ENCODE peak calls at places on chromosomes 2 and 18, in four cellular contexts. One of them, this sample, is unnamed.

GRCh38 chr2:85503168-85503610 is 35.8 kb upstream of the MAT2A start:
- DNase-seq in spleen: peak; percentile 59
- DNase-seq in AG10803: no peak
- DNase-seq in HFFc6: no peak
- DNase-seq in this sample: no peak

GRCh38 chr2:48724278-48724677 is 31.2 kb downstream of the LHCGR start:
- DNase-seq in spleen: no peak
- DNase-seq in AG10803: no peak
- DNase-seq in HFFc6: no peak
- DNase-seq in this sample: no peak

GRCh38 chr2:72993147-72993546 is 75.8 kb downstream of the EMX1 start:
- DNase-seq in spleen: peak; percentile 72
- DNase-seq in AG10803: peak; percentile 28
- DNase-seq in HFFc6: no peak
- DNase-seq in this sample: no peak

GRCh38 chr2:54728669-54729120 is 5.2 kb downstream of the EML6 start:
- DNase-seq in spleen: no peak
- DNase-seq in AG10803: peak; percentile 85
- DNase-seq in HFFc6: peak; percentile 94
- DNase-seq in this sample: no peak

GRCh38 chr2:45120546-45120945 is 111.3 kb upstream of the SIX2 start:
- DNase-seq in spleen: no peak
- DNase-seq in AG10803: peak; percentile 37
- DNase-seq in HFFc6: peak; percentile 1
- DNase-seq in this sample: no peak

GRCh38 chr2:239548491-239548890 is 147.7 kb upstream of the HDAC4 start:
- DNase-seq in spleen: peak; percentile 69
- DNase-seq in AG10803: no peak
- DNase-seq in HFFc6: no peak
- DNase-seq in this sample: no peak

GRCh38 chr2:225140761-225141160 is 98.5 kb upstream of the DOCK10 start:
- DNase-seq in spleen: no peak
- DNase-seq in AG10803: peak; percentile 10
- DNase-seq in HFFc6: no peak
- DNase-seq in this sample: no peak

GRCh38 chr18:21453512-21453862 is 147.0 kb downstream of the ESCO1 start:
- DNase-seq in spleen: no peak
- DNase-seq in AG10803: no peak
- DNase-seq in HFFc6: peak; percentile 27
- DNase-seq in this sample: no peak

GRCh38 chr2:128309341-128310093 is 9.2 kb downstream of the HS6ST1 start:
- DNase-seq in spleen: peak; percentile 80
- DNase-seq in AG10803: peak; percentile 43
- DNase-seq in HFFc6: no peak
- DNase-seq in this sample: peak; percentile 40

GRCh38 chr2:1790996-1791395 is 46.7 kb upstream of the PXDN start:
- DNase-seq in spleen: no peak
- DNase-seq in AG10803: peak; percentile 16
- DNase-seq in HFFc6: no peak
- DNase-seq in this sample: no peak

GRCh38 chr2:12774381-12774780 is 57.6 kb downstream of the TRIB2 start:
- DNase-seq in spleen: no peak
- DNase-seq in AG10803: peak; percentile 72
- DNase-seq in HFFc6: no peak
- DNase-seq in this sample: no peak

GRCh38 chr2:112728384-112729175 is 7.8 kb downstream of the NT5DC4 start:
- DNase-seq in spleen: peak; percentile 68
- DNase-seq in AG10803: no peak
- DNase-seq in HFFc6: no peak
- DNase-seq in this sample: no peak

GRCh38 chr2:3305952-3306351 is 71.7 kb downstream of the EIPR1 start:
- DNase-seq in spleen: peak; percentile 61
- DNase-seq in AG10803: no peak
- DNase-seq in HFFc6: no peak
- DNase-seq in this sample: peak; percentile 3

GRCh38 chr2:9690252-9690651 is 59.5 kb upstream of the YWHAQ start:
- DNase-seq in spleen: no peak
- DNase-seq in AG10803: peak; percentile 62
- DNase-seq in HFFc6: no peak
- DNase-seq in this sample: no peak

GRCh38 chr2:237161239-237161638 is 75.5 kb downstream of the COPS8 start:
- DNase-seq in spleen: no peak
- DNase-seq in AG10803: peak; percentile 69
- DNase-seq in HFFc6: no peak
- DNase-seq in this sample: no peak

GRCh38 chr18:50642439-50642838 is 82.6 kb downstream of the MAPK4 start:
- DNase-seq in spleen: no peak
- DNase-seq in AG10803: no peak
- DNase-seq in HFFc6: no peak
- DNase-seq in this sample: no peak

GRCh38 chr18:79599503-79599931 is 80.1 kb upstream of the CTDP1 start:
- DNase-seq in spleen: peak; percentile 68
- DNase-seq in AG10803: peak; percentile 74
- DNase-seq in HFFc6: peak; percentile 23
- DNase-seq in this sample: peak; percentile 22

GRCh38 chr18:28494151-28494550 is 317.2 kb upstream of the CDH2 start:
- DNase-seq in spleen: no peak
- DNase-seq in AG10803: peak; percentile 91
- DNase-seq in HFFc6: peak; percentile 47
- DNase-seq in this sample: no peak

GRCh38 chr2:43358688-43359201 is 132.3 kb upstream of the ZFP36L2 start:
- DNase-seq in spleen: no peak
- DNase-seq in AG10803: no peak
- DNase-seq in HFFc6: no peak
- DNase-seq in this sample: no peak

GRCh38 chr2:128316777-128317185 is 1.9 kb downstream of the HS6ST1 start:
- DNase-seq in spleen: no peak
- DNase-seq in AG10803: no peak
- DNase-seq in HFFc6: no peak
- DNase-seq in this sample: no peak

GRCh38 chr2:101815739-101816391 is 118.4 kb downstream of the MAP4K4 start:
- DNase-seq in spleen: no peak
- DNase-seq in AG10803: peak; percentile 51
- DNase-seq in HFFc6: no peak
- DNase-seq in this sample: no peak

GRCh38 chr2:41853427-41854191 is 194.2 kb upstream of the PKDCC start:
- DNase-seq in spleen: no peak
- DNase-seq in AG10803: peak; percentile 63
- DNase-seq in HFFc6: peak; percentile 43
- DNase-seq in this sample: no peak

GRCh38 chr2:118065927-118066326 is 22.3 kb upstream of the INSIG2 start:
- DNase-seq in spleen: no peak
- DNase-seq in AG10803: no peak
- DNase-seq in HFFc6: no peak
- DNase-seq in this sample: no peak

GRCh38 chr2:96374211-96374951 is 38.8 kb downstream of the NCAPH start:
- DNase-seq in spleen: no peak
- DNase-seq in AG10803: no peak
- DNase-seq in HFFc6: no peak
- DNase-seq in this sample: no peak

GRCh38 chr2:237696471-237696870 is 69.1 kb downstream of the LRRFIP1 start:
- DNase-seq in spleen: peak; percentile 83
- DNase-seq in AG10803: no peak
- DNase-seq in HFFc6: no peak
- DNase-seq in this sample: no peak

GRCh38 chr2:44943031-44943692 is 1.7 kb downstream of the SIX3 start:
- DNase-seq in spleen: no peak
- DNase-seq in AG10803: peak; percentile 55
- DNase-seq in HFFc6: no peak
- DNase-seq in this sample: no peak

GRCh38 chr18:57052173-57052572 is 94.7 kb upstream of the BOD1L2 start:
- DNase-seq in spleen: no peak
- DNase-seq in AG10803: no peak
- DNase-seq in HFFc6: no peak
- DNase-seq in this sample: no peak

GRCh38 chr18:34697891-34698290 is 12.2 kb upstream of the DTNA start:
- DNase-seq in spleen: no peak
- DNase-seq in AG10803: no peak
- DNase-seq in HFFc6: no peak
- DNase-seq in this sample: no peak

GRCh38 chr2:182893666-182894065 is 27.2 kb upstream of the FRZB start:
- DNase-seq in spleen: no peak
- DNase-seq in AG10803: no peak
- DNase-seq in HFFc6: no peak
- DNase-seq in this sample: no peak

GRCh38 chr2:199717587-199717907 is 133.4 kb downstream of the FTCDNL1 start:
- DNase-seq in spleen: no peak
- DNase-seq in AG10803: no peak
- DNase-seq in HFFc6: no peak
- DNase-seq in this sample: no peak

GRCh38 chr2:229704231-229704630 is 10.1 kb downstream of the DNER start:
- DNase-seq in spleen: no peak
- DNase-seq in AG10803: no peak
- DNase-seq in HFFc6: no peak
- DNase-seq in this sample: no peak

GRCh38 chr2:120879401-120880295 is 144.0 kb downstream of the GLI2 start:
- DNase-seq in spleen: no peak
- DNase-seq in AG10803: peak; percentile 61
- DNase-seq in HFFc6: no peak
- DNase-seq in this sample: no peak

GRCh38 chr2:128305555-128306080 is 13.1 kb downstream of the HS6ST1 start:
- DNase-seq in spleen: peak; percentile 74
- DNase-seq in AG10803: peak; percentile 46
- DNase-seq in HFFc6: no peak
- DNase-seq in this sample: no peak

GRCh38 chr18:63320690-63321265 is 1.2 kb upstream of the BCL2 start:
- DNase-seq in spleen: peak; percentile 91
- DNase-seq in AG10803: no peak
- DNase-seq in HFFc6: peak; percentile 23
- DNase-seq in this sample: peak; percentile 49

GRCh38 chr18:45755936-45756335 is 32.0 kb downstream of the SLC14A1 start:
- DNase-seq in spleen: no peak
- DNase-seq in AG10803: peak; percentile 30
- DNase-seq in HFFc6: no peak
- DNase-seq in this sample: no peak

DNA sequence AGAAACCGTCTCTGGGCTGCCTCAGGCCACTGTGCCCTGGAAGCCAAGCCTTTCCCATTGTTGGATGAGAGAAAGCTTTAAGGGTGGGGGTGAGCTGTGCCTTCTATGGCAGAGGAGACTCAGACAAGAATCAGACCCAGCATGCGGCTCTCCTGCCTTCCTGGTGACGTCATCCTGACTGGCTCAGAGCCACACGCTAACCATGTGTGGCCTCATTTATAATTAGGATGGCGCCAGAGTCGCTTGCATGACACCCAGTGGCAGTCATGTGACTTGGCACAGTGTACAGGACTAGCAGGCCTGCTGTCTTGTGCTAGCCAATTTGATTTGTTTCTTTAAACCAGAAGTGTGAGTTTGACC is 99.2 kb downstream of the SH3BP4 start:
- DNase-seq in spleen: peak; percentile 75
- DNase-seq in AG10803: peak; percentile 97
- DNase-seq in HFFc6: peak; percentile 97
- DNase-seq in this sample: peak; percentile 96
- TF ChIP-seq CTCF in spleen: no peak
- TF ChIP-seq CTCF in AG10803: peak; percentile 8
- TF ChIP-seq CTCF in HFFc6: peak; percentile 24
- TF ChIP-seq CTCF in this sample: no peak

GRCh38 chr2:71609958-71610357 is 156.6 kb downstream of the DYSF start:
- DNase-seq in spleen: no peak
- DNase-seq in AG10803: peak; percentile 55
- DNase-seq in HFFc6: peak; percentile 60
- DNase-seq in this sample: no peak
- TF ChIP-seq CTCF in spleen: peak; percentile 18
- TF ChIP-seq CTCF in AG10803: peak; percentile 57
- TF ChIP-seq CTCF in HFFc6: peak; percentile 76
- TF ChIP-seq CTCF in this sample: peak; percentile 25

GRCh38 chr2:50126077-50126476 is 905.9 kb downstream of the NRXN1 start:
- DNase-seq in spleen: no peak
- DNase-seq in AG10803: no peak
- DNase-seq in HFFc6: no peak
- DNase-seq in this sample: no peak

GRCh38 chr2:50126845-50127244 is 905.1 kb downstream of the NRXN1 start:
- DNase-seq in spleen: no peak
- DNase-seq in AG10803: no peak
- DNase-seq in HFFc6: no peak
- DNase-seq in this sample: no peak

DNA sequence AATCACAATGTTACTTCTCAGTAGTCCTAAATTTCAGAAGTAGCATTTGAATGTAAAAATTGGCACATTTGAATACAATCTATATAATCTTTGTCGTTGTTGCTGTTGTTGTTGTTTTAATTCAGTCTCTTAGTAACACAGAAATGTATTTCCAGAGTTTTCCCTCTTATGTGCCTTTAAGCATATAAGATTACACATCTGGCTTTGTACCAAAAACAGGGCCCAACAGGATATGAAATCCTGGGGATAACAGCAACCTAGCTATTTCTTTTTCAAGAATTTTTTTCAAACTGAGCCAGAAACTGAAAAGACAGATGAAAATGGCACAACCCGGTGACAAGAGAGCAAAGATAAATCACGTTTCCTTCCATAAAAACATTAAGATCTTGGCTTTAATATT is 906.7 kb downstream of the NRXN1 start:
- DNase-seq in spleen: no peak
- DNase-seq in AG10803: no peak
- DNase-seq in HFFc6: no peak
- DNase-seq in this sample: no peak
- TF ChIP-seq CTCF in spleen: no peak
- TF ChIP-seq CTCF in AG10803: no peak
- TF ChIP-seq CTCF in HFFc6: no peak
- TF ChIP-seq CTCF in this sample: no peak

GRCh38 chr2:28356095-28356911 is 36.4 kb upstream of the FOSL2 start:
- DNase-seq in spleen: peak; percentile 91
- DNase-seq in AG10803: peak; percentile 92
- DNase-seq in HFFc6: peak; percentile 81
- DNase-seq in this sample: peak; percentile 86
- TF ChIP-seq CTCF in spleen: no peak
- TF ChIP-seq CTCF in AG10803: no peak
- TF ChIP-seq CTCF in HFFc6: no peak
- TF ChIP-seq CTCF in this sample: no peak

DNA sequence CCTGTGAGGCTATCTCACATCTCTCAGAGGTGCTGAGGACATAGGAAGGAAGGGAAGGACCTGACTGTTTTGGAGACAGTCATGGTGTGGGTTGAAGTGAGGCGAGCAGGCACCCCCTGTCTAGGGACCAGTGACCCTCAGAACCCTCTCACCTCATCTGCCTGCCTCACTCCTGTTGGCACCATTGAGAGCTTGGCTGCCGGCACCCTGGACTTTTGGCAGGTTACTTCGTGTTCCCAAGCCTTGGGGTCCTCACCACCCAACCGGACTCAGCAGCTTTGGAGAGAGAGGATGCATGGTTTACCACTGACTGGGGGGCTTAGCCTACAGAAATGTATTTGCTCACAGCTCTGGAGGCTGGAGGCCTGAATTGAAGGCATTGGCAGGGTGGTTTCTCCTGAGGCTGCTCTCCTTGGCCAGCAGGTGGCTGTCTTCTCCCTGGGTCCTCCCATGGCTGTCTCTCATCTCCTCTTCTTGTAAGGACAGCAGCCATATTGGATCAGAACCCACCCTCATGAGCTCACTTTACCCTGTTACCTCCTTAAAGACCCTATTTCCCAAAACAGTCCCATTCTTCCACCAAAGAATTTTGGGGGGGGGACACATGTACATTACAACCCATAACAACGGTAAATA is 142.0 kb downstream of the TSN start:
- DNase-seq in spleen: no peak
- DNase-seq in AG10803: peak; percentile 45
- DNase-seq in HFFc6: peak; percentile 61
- DNase-seq in this sample: no peak
- TF ChIP-seq CTCF in spleen: no peak
- TF ChIP-seq CTCF in AG10803: peak; percentile 58
- TF ChIP-seq CTCF in HFFc6: peak; percentile 80
- TF ChIP-seq CTCF in this sample: no peak

GRCh38 chr2:198322275-198322674 is 517.9 kb downstream of the PLCL1 start:
- DNase-seq in spleen: no peak
- DNase-seq in AG10803: no peak
- DNase-seq in HFFc6: no peak
- DNase-seq in this sample: no peak
- TF ChIP-seq CTCF in spleen: no peak
- TF ChIP-seq CTCF in AG10803: peak; percentile 15
- TF ChIP-seq CTCF in HFFc6: no peak
- TF ChIP-seq CTCF in this sample: no peak

This sample was measured in CD14-positive monocyte.